ENCODE peak calls at places on chromosomes 12 and 14, in six cellular contexts. Z is AG04450; J is tibial nerve; A is CD4-positive, alpha-beta memory T cell; F is testis; T is endothelial cell of umbilical vein. B is an unnamed sample.

GRCh38 chr12:84913151-84913550 is 552 bp upstream of the SLC6A15 start:
- DNase-seq in Z (no peak), J (no peak), A (no peak), F (peak; percentile 18), T (no peak), B (no peak)

GRCh38 chr14:55373784-55374725 is 37.6 kb downstream of the ATG14 start:
- DNase-seq in Z (no peak), J (no peak), A (peak; percentile 70), F (no peak), T (peak; percentile 39), B (no peak)

GRCh38 chr12:2284321-2284813 is 231.6 kb downstream of the CACNA1C start:
- DNase-seq in Z (no peak), J (no peak), A (no peak), F (no peak), T (no peak), B (no peak)

GRCh38 chr14:53278602-53279506 is 125.7 kb upstream of the DDHD1 start:
- DNase-seq in Z (peak; percentile 45), J (no peak), A (no peak), F (no peak), T (peak; percentile 66), B (no peak)

GRCh38 chr14:37406095-37406494 is 189.0 kb downstream of the FOXA1 start:
- DNase-seq in Z (no peak), J (no peak), A (no peak), F (no peak), T (no peak), B (no peak)

GRCh38 chr14:90578283-90578985 is 181.6 kb downstream of the CALM1 start:
- DNase-seq in Z (no peak), J (no peak), A (no peak), F (no peak), T (no peak), B (no peak)

GRCh38 chr14:105064721-105065143 is 498 bp downstream of the GPR132 start:
- DNase-seq in Z (no peak), J (no peak), A (no peak), F (no peak), T (no peak), B (no peak)

GRCh38 chr12:1698638-1699214 is 7.9 kb downstream of the ADIPOR2 start:
- DNase-seq in Z (no peak), J (no peak), A (no peak), F (no peak), T (no peak), B (no peak)

GRCh38 chr14:35213869-35214387 is 78.3 kb upstream of the PSMA6 start:
- DNase-seq in Z (no peak), J (no peak), A (no peak), F (no peak), T (peak; percentile 70), B (no peak)

GRCh38 chr12:71223139-71223538 is 65.3 kb upstream of the TSPAN8 start:
- DNase-seq in Z (no peak), J (no peak), A (no peak), F (no peak), T (no peak), B (no peak)

GRCh38 chr12:27851311-27851710 is 71.3 kb upstream of the MANSC4 start:
- DNase-seq in Z (no peak), J (no peak), A (no peak), F (no peak), T (no peak), B (no peak)

GRCh38 chr12:39619316-39619659 is 315 bp downstream of the ABCD2 start:
- DNase-seq in Z (no peak), J (no peak), A (no peak), F (no peak), T (no peak), B (no peak)

GRCh38 chr14:71473843-71474242 is 458.4 kb upstream of the RGS6 start:
- DNase-seq in Z (no peak), J (no peak), A (no peak), F (no peak), T (no peak), B (no peak)

GRCh38 chr12:120229583-120230325 is 28.8 kb upstream of the RPLP0 start:
- DNase-seq in Z (no peak), J (no peak), A (no peak), F (no peak), T (no peak), B (no peak)

GRCh38 chr12:78119351-78119918 is 288.7 kb downstream of the NAV3 start:
- DNase-seq in Z (no peak), J (no peak), A (no peak), F (no peak), T (no peak), B (no peak)

GRCh38 chr12:62190921-62191746 is 69.1 kb upstream of the USP15 start:
- DNase-seq in Z (peak; percentile 1), J (no peak), A (no peak), F (peak; percentile 31), T (no peak), B (no peak)

GRCh38 chr14:23750357-23750756 is 114.2 kb downstream of the DHRS2 start:
- DNase-seq in Z (no peak), J (no peak), A (no peak), F (no peak), T (no peak), B (no peak)

GRCh38 chr12:95976416-95976832 is 19.7 kb downstream of the HAL start:
- DNase-seq in Z (no peak), J (no peak), A (no peak), F (no peak), T (no peak), B (no peak)

DNA sequence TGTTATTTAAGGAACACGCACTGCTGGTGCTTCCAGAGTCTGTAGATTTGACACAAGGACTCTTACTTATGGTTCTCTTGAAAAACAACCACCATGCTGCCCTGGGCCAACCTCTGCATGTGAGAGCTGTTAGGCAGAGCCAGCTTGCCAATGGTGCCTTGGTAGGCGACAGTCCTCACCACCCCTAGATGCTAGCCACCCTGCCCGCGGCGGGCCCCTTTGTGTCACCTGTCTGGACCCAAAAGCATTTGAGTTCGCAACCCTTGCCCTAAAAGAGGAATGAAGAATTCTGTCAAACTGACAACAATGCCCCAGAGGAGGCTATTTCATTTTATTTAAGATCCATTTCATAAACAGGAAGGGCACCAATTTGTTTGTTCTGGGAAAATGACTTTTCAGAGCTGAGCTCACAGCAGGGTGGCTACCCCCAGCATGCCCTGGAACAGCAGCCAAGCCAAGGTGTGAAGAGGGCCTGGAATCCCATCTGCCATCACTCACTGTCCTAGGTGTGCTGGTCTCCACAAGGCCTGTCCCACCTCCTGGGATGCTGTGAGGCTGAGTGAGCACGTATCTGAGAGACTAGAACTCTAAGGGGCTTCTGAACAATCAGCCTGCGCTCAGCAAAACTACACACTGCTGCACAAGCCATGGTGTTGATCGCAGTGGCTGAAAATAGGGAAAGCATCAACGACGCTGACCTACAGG is 63.8 kb upstream of the FZD10 start:
- DNase-seq in Z (no peak), J (no peak), A (no peak), F (no peak), T (no peak), B (no peak)
- H3K9me3 ChIP-seq in Z (peaks cover 59% of the 10 kb centered on the region), J (no peaks in the 10 kb centered on the region), A (no peaks in the 10 kb centered on the region), F (no peaks in the 10 kb centered on the region), T (peaks cover 6% of the 10 kb centered on the region), B (no peaks in the 10 kb centered on the region)

GRCh38 chr12:31951939-31952338 is 7.3 kb upstream of the RESF1 start:
- DNase-seq in Z (no peak), J (no peak), A (no peak), F (no peak), T (no peak), B (no peak)
- H3K9me3 ChIP-seq in Z (no peaks in the 10 kb centered on the region), J (peaks cover 9% of the 10 kb centered on the region), A (no peaks in the 10 kb centered on the region), F (no peaks in the 10 kb centered on the region), T (no peaks in the 10 kb centered on the region), B (no peaks in the 10 kb centered on the region)

DNA sequence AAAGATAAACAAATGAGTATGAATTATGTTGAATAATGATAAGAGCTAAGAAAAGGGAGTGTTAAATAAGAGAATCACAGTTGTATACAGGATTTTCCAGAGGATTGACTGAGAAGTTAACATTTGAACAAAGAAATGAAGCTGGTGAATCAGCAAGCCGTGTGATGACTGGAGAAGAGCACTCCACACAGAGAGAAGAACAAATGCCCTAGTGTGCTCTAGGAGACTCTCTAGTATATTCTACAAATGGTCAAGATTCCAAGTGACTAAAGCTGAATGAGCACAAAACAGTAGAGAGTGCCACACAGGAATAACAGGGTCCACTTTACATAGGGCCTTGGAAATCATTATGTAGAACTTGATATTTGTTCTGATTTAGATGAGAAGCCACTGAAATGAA is 587.1 kb upstream of the ATXN7L3B start:
- DNase-seq in Z (no peak), J (no peak), A (no peak), F (no peak), T (no peak), B (no peak)
- H3K9me3 ChIP-seq in Z (no peaks in the 10 kb centered on the region), J (no peaks in the 10 kb centered on the region), A (no peaks in the 10 kb centered on the region), F (no peaks in the 10 kb centered on the region), T (no peaks in the 10 kb centered on the region), B (no peaks in the 10 kb centered on the region)

DNA sequence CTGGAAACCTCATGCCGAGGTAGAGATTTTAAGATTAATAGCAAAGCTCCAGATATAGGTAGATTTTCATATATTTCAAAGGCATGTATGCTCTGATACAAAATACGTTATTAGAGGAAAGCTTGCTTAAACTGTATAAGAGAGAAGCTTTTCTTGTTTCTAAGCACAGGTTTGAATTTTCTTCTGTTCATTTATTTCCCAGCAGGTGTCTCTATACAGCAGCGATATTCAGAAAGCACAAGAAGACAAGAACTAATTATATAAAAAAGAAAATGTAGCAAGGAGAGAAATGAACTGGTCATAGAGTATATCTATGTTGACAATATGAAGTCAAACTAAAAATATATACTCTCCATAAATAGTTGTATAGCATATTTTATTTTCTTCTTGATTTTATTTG is 307.4 kb upstream of the NOVA1 start:
- DNase-seq in Z (no peak), J (no peak), A (no peak), F (no peak), T (no peak), B (no peak)
- H3K9me3 ChIP-seq in Z (peaks cover 2% of the 10 kb centered on the region), J (peaks cover 10% of the 10 kb centered on the region), A (no peaks in the 10 kb centered on the region), F (no peaks in the 10 kb centered on the region), T (no peaks in the 10 kb centered on the region), B (no peaks in the 10 kb centered on the region)

GRCh38 chr12:31752450-31752849 is 23.6 kb upstream of the AMN1 start:
- DNase-seq in Z (no peak), J (no peak), A (no peak), F (no peak), T (no peak), B (no peak)

GRCh38 chr12:31750747-31751039 is 21.9 kb upstream of the AMN1 start:
- DNase-seq in Z (no peak), J (no peak), A (no peak), F (no peak), T (no peak), B (no peak)

GRCh38 chr12:31745242-31745641 is 16.4 kb upstream of the AMN1 start:
- DNase-seq in Z (no peak), J (no peak), A (no peak), F (no peak), T (no peak), B (no peak)

DNA sequence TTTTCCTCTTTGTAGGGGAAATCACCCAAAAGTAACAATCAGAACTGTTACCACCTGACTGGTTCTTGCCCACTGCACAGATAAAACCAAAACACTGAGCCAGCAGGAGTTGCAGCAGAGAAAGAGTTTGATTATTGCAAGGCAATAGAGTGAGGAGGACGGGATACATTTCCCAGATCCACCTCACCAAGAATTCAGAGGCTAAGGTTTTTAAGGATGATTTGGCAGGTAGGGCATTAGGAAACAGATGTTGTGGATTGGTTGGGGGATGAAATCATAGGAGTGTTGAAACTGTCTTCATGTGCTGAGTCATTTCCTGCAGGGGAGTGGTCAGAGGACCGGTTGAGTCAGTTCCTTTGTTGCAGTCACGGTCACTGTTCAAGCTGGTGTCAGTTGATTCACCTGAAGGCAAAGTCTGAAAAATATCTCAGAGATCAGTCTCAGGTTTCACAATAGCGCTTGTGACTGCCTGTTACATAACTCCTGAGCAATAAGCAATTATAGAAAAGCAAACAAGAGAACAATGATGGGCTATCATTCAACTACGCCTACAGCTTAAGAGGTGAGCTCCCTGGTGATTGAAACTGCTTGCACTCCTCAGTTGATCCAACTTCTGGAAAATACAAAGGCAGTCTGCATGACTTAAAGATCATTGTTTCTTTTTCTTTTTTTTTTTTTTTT is 20.3 kb upstream of the AMN1 start:
- DNase-seq in Z (peak; percentile 86), J (peak; percentile 53), A (no peak), F (no peak), T (peak; percentile 98), B (no peak)
- H3K9me3 ChIP-seq in Z (peaks cover 4% of the 10 kb centered on the region), J (peaks cover 10% of the 10 kb centered on the region), A (no peaks in the 10 kb centered on the region), F (no peaks in the 10 kb centered on the region), T (no peaks in the 10 kb centered on the region), B (no peaks in the 10 kb centered on the region)